ENCODE peak calls at places on chromosomes 3 and 15, in five cellular contexts. P is cardiac muscle cell, L is bronchial epithelial cell, T is lower lobe of right lung, X is sigmoid colon. H is an unnamed sample.
A peak's percentile ranks its signal among the peaks of the same experiment; 100 is the strongest.

GRCh38 chr15:69760890-69761568 is 308.4 kb downstream of the RPLP1 start:
- DNase-seq in P (peak; percentile 99), L (peak; percentile 88), T (peak; percentile 70), X (peak; percentile 81), H (peak; percentile 96)

GRCh38 chr3:57078366-57079220 is 18.1 kb downstream of the SPATA12 start:
- DNase-seq in P (peak; percentile 86), L (peak; percentile 22), T (peak; percentile 60), X (peak; percentile 88), H (no peak)

GRCh38 chr3:17459470-17459993 is 282.9 kb downstream of the TBC1D5 start:
- DNase-seq in P (no peak), L (no peak), T (no peak), X (no peak), H (no peak)

GRCh38 chr3:10342781-10343180 is 21.9 kb upstream of the SEC13 start:
- DNase-seq in P (no peak), L (no peak), T (no peak), X (no peak), H (no peak)

GRCh38 chr3:114144909-114145688 is 33.8 kb downstream of the DRD3 start:
- DNase-seq in P (peak; percentile 95), L (peak; percentile 81), T (no peak), X (no peak), H (peak; percentile 75)

GRCh38 chr3:186990878-186991308 is 60.6 kb downstream of the ST6GAL1 start:
- DNase-seq in P (no peak), L (peak; percentile 92), T (no peak), X (no peak), H (no peak)

GRCh38 chr3:102354818-102355515 is 79.8 kb upstream of the ZPLD1 start:
- DNase-seq in P (peak; percentile 72), L (peak; percentile 94), T (no peak), X (no peak), H (peak; percentile 2)

GRCh38 chr3:126553284-126553811 is 5.4 kb downstream of the C3orf22 start:
- DNase-seq in P (no peak), L (no peak), T (peak; percentile 14), X (no peak), H (no peak)

GRCh38 chr15:63003836-63004610 is 38.5 kb upstream of the TPM1 start:
- DNase-seq in P (no peak), L (no peak), T (no peak), X (no peak), H (no peak)

GRCh38 chr3:194333212-194333980 is 17.7 kb downstream of the CPN2 start:
- DNase-seq in P (peak; percentile 89), L (peak; percentile 89), T (peak; percentile 91), X (peak; percentile 90), H (no peak)

GRCh38 chr15:74193305-74193718 is 9.3 kb downstream of the STRA6 start:
- DNase-seq in P (peak; percentile 81), L (peak; percentile 99), T (no peak), X (no peak), H (no peak)

GRCh38 chr3:114519415-114519814 is 225.6 kb downstream of the TIGIT start:
- DNase-seq in P (peak; percentile 95), L (peak; percentile 79), T (peak; percentile 57), X (no peak), H (no peak)

GRCh38 chr3:48915296-48915695 is 3.3 kb upstream of the ARIH2 start:
- DNase-seq in P (no peak), L (no peak), T (no peak), X (no peak), H (no peak)

GRCh38 chr15:52523646-52524045 is 5.0 kb downstream of the MYO5A start:
- DNase-seq in P (no peak), L (no peak), T (no peak), X (no peak), H (no peak)

GRCh38 chr3:105837143-105837740 is 31.6 kb downstream of the CBLB start:
- DNase-seq in P (no peak), L (no peak), T (no peak), X (no peak), H (no peak)

GRCh38 chr15:81074773-81075172 is 59.3 kb upstream of the CFAP161 start:
- DNase-seq in P (no peak), L (no peak), T (no peak), X (no peak), H (no peak)

GRCh38 chr3:5442786-5443138 is 255.3 kb downstream of the EDEM1 start:
- DNase-seq in P (no peak), L (no peak), T (no peak), X (no peak), H (no peak)

DNA sequence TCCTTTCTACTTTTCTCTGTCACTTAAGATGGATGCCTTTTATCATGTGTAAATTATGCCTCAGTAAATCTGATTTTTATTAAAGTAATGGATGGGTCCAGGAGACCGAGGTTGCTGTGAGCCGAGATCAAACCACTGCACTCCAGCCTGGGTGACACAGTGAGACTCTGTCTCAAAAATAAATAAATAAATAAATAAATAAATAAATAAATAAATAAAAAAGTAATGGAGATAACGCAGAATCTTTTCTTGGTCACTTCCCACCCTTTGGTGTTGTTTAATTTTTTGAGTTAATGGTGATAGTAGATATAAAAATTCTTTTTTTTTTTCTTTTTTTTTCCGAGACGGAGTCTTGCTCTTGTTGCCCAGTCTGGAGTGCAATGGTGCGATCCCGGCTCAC is 44.1 kb upstream of the MUC13 start:
- DNase-seq in P (no peak), L (no peak), T (no peak), X (no peak), H (no peak)
- H3K4me3 ChIP-seq in P (no peak overlapping the region), L (no peak overlapping the region), T (no peak overlapping the region), X (no peak overlapping the region), H (no peak overlapping the region)

GRCh38 chr3:99706410-99706809 is 68.0 kb downstream of the COL8A1 start:
- DNase-seq in P (peak; percentile 42), L (no peak), T (no peak), X (no peak), H (no peak)
- TF ChIP-seq CTCF in P (no peak), L (no peak), T (no peak), X (no peak), H (no peak)

DNA sequence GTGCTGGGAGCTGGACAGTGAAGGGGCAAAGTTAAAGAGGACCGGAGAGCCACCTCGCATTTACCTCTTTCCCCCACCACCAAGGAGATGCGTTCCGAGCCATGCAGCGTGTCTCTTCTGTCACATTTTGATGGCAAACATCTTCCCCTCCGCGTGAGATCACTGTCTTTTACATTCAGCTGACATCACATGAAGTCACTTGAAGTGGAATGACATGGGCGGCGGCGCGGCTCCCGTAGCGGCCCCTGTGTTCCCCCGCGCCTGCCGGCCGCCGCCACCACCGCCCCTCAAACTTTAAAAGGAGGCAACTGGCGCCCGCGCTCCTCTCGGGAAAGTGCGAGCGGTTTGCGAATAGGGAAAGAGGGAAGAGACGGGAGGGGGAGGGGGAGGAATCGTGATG is at the start of gene FEZF2:
- DNase-seq in P (no peak), L (no peak), T (no peak), X (no peak), H (no peak)
- H3K4me3 ChIP-seq in P (no peak within 1 kb of the TSS), L (no peak within 1 kb of the TSS), T (peak within 1 kb of the TSS; percentile 3), X (no peak within 1 kb of the TSS), H (peak within 1 kb of the TSS; percentile 20)

GRCh38 chr15:31235298-31236183 is 91.1 kb upstream of the KLF13 start:
- DNase-seq in P (peak; percentile 75), L (no peak), T (no peak), X (peak; percentile 93), H (no peak)
- TF ChIP-seq CTCF in P (no peak), L (no peak), T (no peak), X (no peak), H (no peak)

GRCh38 chr3:167913218-167913902 is 177.8 kb downstream of the SERPINI1 start:
- DNase-seq in P (peak; percentile 78), L (peak; percentile 15), T (peak; percentile 43), X (no peak), H (no peak)

GRCh38 chr3:167909443-167910287 is 174.1 kb downstream of the SERPINI1 start:
- DNase-seq in P (no peak), L (no peak), T (no peak), X (no peak), H (no peak)

DNA sequence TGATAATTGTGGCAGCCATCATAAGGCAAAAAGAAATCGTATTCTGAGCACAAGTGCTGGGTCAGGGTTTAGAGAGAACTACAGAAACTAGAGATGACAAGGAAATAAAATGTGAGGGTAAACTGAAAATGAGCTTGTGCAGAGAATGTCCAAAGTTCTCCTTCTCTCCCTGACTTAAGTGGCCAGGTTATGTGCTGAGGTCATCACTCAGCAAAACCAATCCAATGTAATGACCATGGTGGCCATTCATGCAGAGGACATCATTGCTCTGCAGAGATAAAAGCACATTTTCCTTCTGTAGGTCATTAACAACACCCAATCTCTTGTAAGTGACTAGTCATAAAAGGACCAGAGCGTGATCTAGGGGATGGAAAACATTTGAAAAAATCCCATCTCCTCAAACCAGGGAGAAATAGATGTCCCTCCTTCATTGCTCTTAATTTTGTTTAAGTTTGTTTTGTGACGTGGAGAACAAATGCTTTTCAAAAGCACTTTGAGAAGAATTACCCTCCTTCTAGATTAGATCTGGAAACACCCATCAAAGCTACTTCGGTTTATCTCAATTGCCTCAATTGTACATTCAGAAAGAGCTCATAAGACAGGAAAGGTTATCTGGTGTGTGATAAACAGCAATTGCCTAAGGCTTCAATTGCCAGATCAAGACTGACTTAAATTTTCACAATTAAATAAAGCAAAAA is 173.4 kb downstream of the SERPINI1 start:
- DNase-seq in P (no peak), L (no peak), T (no peak), X (no peak), H (no peak)
- H3K4me3 ChIP-seq in P (no peak overlapping the region), L (no peak overlapping the region), T (no peak overlapping the region), X (no peak overlapping the region), H (no peak overlapping the region)

GRCh38 chr15:51368307-51368706 is 26.9 kb downstream of the GLDN start:
- DNase-seq in P (no peak), L (no peak), T (no peak), X (no peak), H (no peak)

GRCh38 chr15:51366071-51366470 is 24.6 kb downstream of the GLDN start:
- DNase-seq in P (no peak), L (no peak), T (no peak), X (no peak), H (no peak)

GRCh38 chr15:51365417-51365816 is 24.0 kb downstream of the GLDN start:
- DNase-seq in P (no peak), L (no peak), T (no peak), X (no peak), H (no peak)

GRCh38 chr15:51367322-51367976 is 26.0 kb downstream of the GLDN start:
- DNase-seq in P (no peak), L (no peak), T (no peak), X (no peak), H (no peak)

DNA sequence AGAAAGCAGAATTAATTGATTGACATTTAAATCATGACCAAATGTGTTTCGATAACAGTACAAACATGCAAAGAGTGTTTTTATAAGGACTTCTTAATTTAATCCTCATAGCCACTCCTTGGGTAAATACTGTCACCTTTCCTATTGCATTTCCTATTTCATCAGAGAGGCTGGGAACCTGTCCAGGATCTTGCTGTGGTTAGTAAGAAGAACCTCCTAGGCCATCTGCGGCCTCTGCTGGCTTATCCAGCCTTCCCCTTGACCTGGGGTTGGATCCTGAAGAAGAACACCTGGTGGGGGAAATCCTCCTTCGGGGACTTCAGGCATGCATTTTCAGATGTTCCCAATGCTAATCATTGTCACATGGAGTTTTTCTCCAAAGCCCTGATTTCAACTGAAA is 25.5 kb downstream of the GLDN start:
- DNase-seq in P (peak; percentile 85), L (peak; percentile 89), T (no peak), X (no peak), H (no peak)
- TF ChIP-seq CTCF in P (no peak), L (peak; percentile 13), T (no peak), X (no peak), H (no peak)